ENCODE peak calls at places on chromosomes 1 and 21, in five cellular contexts. One of them, this sample, is unnamed.

GRCh38 chr1:210568631-210569030 is 239.9 kb downstream of the HHAT start:
- DNase-seq in right lobe of liver: no peak
- DNase-seq in CD8-positive, alpha-beta T cell: no peak
- DNase-seq in stimulated activated CD4-positive, alpha-beta T cell treated with anti-CD3 and anti-CD28 coated beads, Interleukin-1b, Interleukin-23, amount 100 ng/mL, for 24 hours: no peak
- DNase-seq in heart right ventricle: no peak
- DNase-seq in this sample: no peak

GRCh38 chr1:204587621-204588020 is 71.4 kb downstream of the MDM4 start:
- DNase-seq in right lobe of liver: no peak
- DNase-seq in CD8-positive, alpha-beta T cell: no peak
- DNase-seq in stimulated activated CD4-positive, alpha-beta T cell treated with anti-CD3 and anti-CD28 coated beads, Interleukin-1b, Interleukin-23, amount 100 ng/mL, for 24 hours: no peak
- DNase-seq in heart right ventricle: no peak
- DNase-seq in this sample: no peak

GRCh38 chr21:41754481-41754891 is 12.4 kb downstream of the RIPK4 start:
- DNase-seq in right lobe of liver: no peak
- DNase-seq in CD8-positive, alpha-beta T cell: no peak
- DNase-seq in stimulated activated CD4-positive, alpha-beta T cell treated with anti-CD3 and anti-CD28 coated beads, Interleukin-1b, Interleukin-23, amount 100 ng/mL, for 24 hours: no peak
- DNase-seq in heart right ventricle: no peak
- DNase-seq in this sample: no peak

GRCh38 chr1:245742891-245743290 is 588.1 kb downstream of the KIF26B start:
- DNase-seq in right lobe of liver: no peak
- DNase-seq in CD8-positive, alpha-beta T cell: no peak
- DNase-seq in stimulated activated CD4-positive, alpha-beta T cell treated with anti-CD3 and anti-CD28 coated beads, Interleukin-1b, Interleukin-23, amount 100 ng/mL, for 24 hours: no peak
- DNase-seq in heart right ventricle: no peak
- DNase-seq in this sample: no peak

GRCh38 chr1:63368131-63368530 is 704 bp downstream of the ALG6 start:
- DNase-seq in right lobe of liver: no peak
- DNase-seq in CD8-positive, alpha-beta T cell: no peak
- DNase-seq in stimulated activated CD4-positive, alpha-beta T cell treated with anti-CD3 and anti-CD28 coated beads, Interleukin-1b, Interleukin-23, amount 100 ng/mL, for 24 hours: no peak
- DNase-seq in heart right ventricle: no peak
- DNase-seq in this sample: no peak

GRCh38 chr1:239321877-239322276 is 64.5 kb upstream of the CHRM3 start:
- DNase-seq in right lobe of liver: no peak
- DNase-seq in CD8-positive, alpha-beta T cell: no peak
- DNase-seq in stimulated activated CD4-positive, alpha-beta T cell treated with anti-CD3 and anti-CD28 coated beads, Interleukin-1b, Interleukin-23, amount 100 ng/mL, for 24 hours: no peak
- DNase-seq in heart right ventricle: no peak
- DNase-seq in this sample: no peak

GRCh38 chr1:228393268-228393699 is 13.4 kb downstream of the TRIM11 start:
- DNase-seq in right lobe of liver: peak; percentile 43
- DNase-seq in CD8-positive, alpha-beta T cell: no peak
- DNase-seq in stimulated activated CD4-positive, alpha-beta T cell treated with anti-CD3 and anti-CD28 coated beads, Interleukin-1b, Interleukin-23, amount 100 ng/mL, for 24 hours: no peak
- DNase-seq in heart right ventricle: no peak
- DNase-seq in this sample: no peak

GRCh38 chr1:90714521-90714951 is 2.6 kb downstream of the BARHL2 start:
- DNase-seq in right lobe of liver: no peak
- DNase-seq in CD8-positive, alpha-beta T cell: no peak
- DNase-seq in stimulated activated CD4-positive, alpha-beta T cell treated with anti-CD3 and anti-CD28 coated beads, Interleukin-1b, Interleukin-23, amount 100 ng/mL, for 24 hours: no peak
- DNase-seq in heart right ventricle: no peak
- DNase-seq in this sample: no peak

GRCh38 chr1:61412601-61413000 is 312.3 kb downstream of the TM2D1 start:
- DNase-seq in right lobe of liver: no peak
- DNase-seq in CD8-positive, alpha-beta T cell: no peak
- DNase-seq in stimulated activated CD4-positive, alpha-beta T cell treated with anti-CD3 and anti-CD28 coated beads, Interleukin-1b, Interleukin-23, amount 100 ng/mL, for 24 hours: no peak
- DNase-seq in heart right ventricle: no peak
- DNase-seq in this sample: no peak

GRCh38 chr1:37238376-37239224 is 204.3 kb upstream of the GRIK3 start:
- DNase-seq in right lobe of liver: no peak
- DNase-seq in CD8-positive, alpha-beta T cell: no peak
- DNase-seq in stimulated activated CD4-positive, alpha-beta T cell treated with anti-CD3 and anti-CD28 coated beads, Interleukin-1b, Interleukin-23, amount 100 ng/mL, for 24 hours: no peak
- DNase-seq in heart right ventricle: no peak
- DNase-seq in this sample: no peak

GRCh38 chr1:245260116-245260882 is 105.5 kb downstream of the KIF26B start:
- DNase-seq in right lobe of liver: no peak
- DNase-seq in CD8-positive, alpha-beta T cell: no peak
- DNase-seq in stimulated activated CD4-positive, alpha-beta T cell treated with anti-CD3 and anti-CD28 coated beads, Interleukin-1b, Interleukin-23, amount 100 ng/mL, for 24 hours: no peak
- DNase-seq in heart right ventricle: no peak
- DNase-seq in this sample: no peak